ENCODE peak calls at places on chromosomes 11 and 22, in six cellular contexts. One of them, this sample, is unnamed.

GRCh38 chr22:37552560-37553163 is 7.6 kb upstream of the CDC42EP1 start:
- DNase-seq in breast epithelium: no peak
- DNase-seq in endodermal cell: peak; percentile 93
- DNase-seq in GM23248: peak; percentile 61
- DNase-seq in sigmoid colon: no peak
- DNase-seq in heart right ventricle: peak; percentile 82
- DNase-seq in this sample: no peak

GRCh38 chr11:33531743-33532181 is 168.9 kb downstream of the C11orf91 start:
- DNase-seq in endodermal cell: no peak
- DNase-seq in GM23248: peak; percentile 99
- DNase-seq in heart right ventricle: peak; percentile 8
- DNase-seq in sigmoid colon: no peak
- DNase-seq in breast epithelium: no peak
- DNase-seq in this sample: no peak

GRCh38 chr11:110305169-110306018 is 9.0 kb upstream of the RDX start:
- DNase-seq in heart right ventricle: no peak
- DNase-seq in breast epithelium: no peak
- DNase-seq in sigmoid colon: no peak
- DNase-seq in GM23248: peak; percentile 18
- DNase-seq in endodermal cell: no peak
- DNase-seq in this sample: no peak

GRCh38 chr11:84136926-84137325 is 850.8 kb upstream of the CCDC90B start:
- DNase-seq in heart right ventricle: no peak
- DNase-seq in sigmoid colon: no peak
- DNase-seq in GM23248: no peak
- DNase-seq in endodermal cell: no peak
- DNase-seq in breast epithelium: no peak
- DNase-seq in this sample: no peak

GRCh38 chr11:18710545-18710944 is 12.0 kb downstream of the TMEM86A start:
- DNase-seq in breast epithelium: peak; percentile 35
- DNase-seq in heart right ventricle: no peak
- DNase-seq in sigmoid colon: no peak
- DNase-seq in GM23248: no peak
- DNase-seq in endodermal cell: no peak
- DNase-seq in this sample: no peak

GRCh38 chr22:27879923-27880322 is 39.1 kb downstream of the PITPNB start:
- DNase-seq in breast epithelium: no peak
- DNase-seq in sigmoid colon: no peak
- DNase-seq in heart right ventricle: no peak
- DNase-seq in GM23248: peak; percentile 76
- DNase-seq in endodermal cell: peak; percentile 69
- DNase-seq in this sample: no peak

GRCh38 chr11:78289547-78290292 is 101.0 kb downstream of the USP35 start:
- DNase-seq in heart right ventricle: no peak
- DNase-seq in GM23248: no peak
- DNase-seq in breast epithelium: no peak
- DNase-seq in endodermal cell: no peak
- DNase-seq in sigmoid colon: no peak
- DNase-seq in this sample: no peak

GRCh38 chr11:69931994-69932910 is 113.0 kb upstream of the FGF3 start:
- DNase-seq in breast epithelium: peak; percentile 14
- DNase-seq in heart right ventricle: no peak
- DNase-seq in endodermal cell: peak; percentile 69
- DNase-seq in sigmoid colon: peak; percentile 55
- DNase-seq in GM23248: no peak
- DNase-seq in this sample: no peak

GRCh38 chr11:57935402-57936049 is 88.2 kb upstream of the OR9Q1 start:
- DNase-seq in breast epithelium: no peak
- DNase-seq in endodermal cell: no peak
- DNase-seq in heart right ventricle: no peak
- DNase-seq in sigmoid colon: no peak
- DNase-seq in GM23248: no peak
- DNase-seq in this sample: no peak

GRCh38 chr11:86688398-86689179 is 16.2 kb upstream of the ME3 start:
- DNase-seq in sigmoid colon: no peak
- DNase-seq in heart right ventricle: no peak
- DNase-seq in endodermal cell: no peak
- DNase-seq in GM23248: peak; percentile 91
- DNase-seq in breast epithelium: no peak
- DNase-seq in this sample: no peak

GRCh38 chr11:108289699-108290098 is 66.8 kb downstream of the ATM start:
- DNase-seq in breast epithelium: no peak
- DNase-seq in heart right ventricle: no peak
- DNase-seq in GM23248: no peak
- DNase-seq in endodermal cell: no peak
- DNase-seq in sigmoid colon: no peak
- DNase-seq in this sample: no peak

GRCh38 chr11:99368579-99368978 is 347.8 kb downstream of the CNTN5 start:
- DNase-seq in heart right ventricle: no peak
- DNase-seq in GM23248: peak; percentile 34
- DNase-seq in sigmoid colon: no peak
- DNase-seq in endodermal cell: no peak
- DNase-seq in breast epithelium: no peak
- DNase-seq in this sample: no peak

GRCh38 chr11:32325187-32325586 is 110.2 kb downstream of the WT1 start:
- DNase-seq in endodermal cell: no peak
- DNase-seq in heart right ventricle: no peak
- DNase-seq in breast epithelium: no peak
- DNase-seq in sigmoid colon: no peak
- DNase-seq in GM23248: no peak
- DNase-seq in this sample: no peak

GRCh38 chr22:35538801-35539321 is 1.8 kb upstream of the RASD2 start:
- DNase-seq in GM23248: peak; percentile 57
- DNase-seq in sigmoid colon: no peak
- DNase-seq in breast epithelium: no peak
- DNase-seq in endodermal cell: peak; percentile 85
- DNase-seq in heart right ventricle: no peak
- DNase-seq in this sample: no peak

GRCh38 chr11:121508449-121508848 is 55.7 kb upstream of the SORL1-AS1 start:
- DNase-seq in GM23248: no peak
- DNase-seq in heart right ventricle: no peak
- DNase-seq in endodermal cell: peak; percentile 69
- DNase-seq in breast epithelium: no peak
- DNase-seq in sigmoid colon: no peak
- DNase-seq in this sample: no peak

GRCh38 chr11:95361180-95361579 is 130.2 kb upstream of the SESN3 start:
- DNase-seq in GM23248: no peak
- DNase-seq in heart right ventricle: no peak
- DNase-seq in sigmoid colon: no peak
- DNase-seq in breast epithelium: no peak
- DNase-seq in endodermal cell: no peak
- DNase-seq in this sample: no peak

GRCh38 chr11:95360382-95360781 is 129.4 kb upstream of the SESN3 start:
- DNase-seq in breast epithelium: no peak
- DNase-seq in endodermal cell: no peak
- DNase-seq in heart right ventricle: no peak
- DNase-seq in GM23248: peak; percentile 45
- DNase-seq in sigmoid colon: no peak
- DNase-seq in this sample: no peak

GRCh38 chr11:95359756-95360155 is 128.8 kb upstream of the SESN3 start:
- DNase-seq in breast epithelium: no peak
- DNase-seq in GM23248: no peak
- DNase-seq in sigmoid colon: no peak
- DNase-seq in heart right ventricle: no peak
- DNase-seq in endodermal cell: no peak
- DNase-seq in this sample: no peak

GRCh38 chr11:95358516-95359322 is 127.7 kb upstream of the SESN3 start:
- DNase-seq in heart right ventricle: peak; percentile 40
- DNase-seq in breast epithelium: no peak
- DNase-seq in endodermal cell: no peak
- DNase-seq in GM23248: peak; percentile 15
- DNase-seq in sigmoid colon: no peak
- DNase-seq in this sample: no peak

DNA sequence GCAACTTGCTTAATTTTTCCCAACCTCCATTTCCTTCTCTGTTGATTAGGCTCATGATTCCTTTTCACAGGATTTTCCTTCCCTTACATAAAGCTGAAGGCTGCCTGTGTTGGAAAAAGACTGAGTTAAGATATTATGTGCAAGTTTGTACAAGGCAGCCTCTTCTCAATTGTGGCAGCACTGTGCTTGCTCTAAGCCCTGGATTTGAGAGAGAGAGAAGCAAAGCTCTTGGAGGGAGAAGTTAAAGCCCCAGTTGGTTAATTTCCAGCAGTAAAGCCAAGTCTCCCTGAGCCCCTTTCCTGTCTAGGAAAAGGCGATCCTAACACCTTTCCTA is 128.3 kb upstream of the SESN3 start:
- DNase-seq in GM23248: no peak
- DNase-seq in sigmoid colon: no peak
- DNase-seq in heart right ventricle: no peak
- DNase-seq in breast epithelium: no peak
- DNase-seq in endodermal cell: no peak
- DNase-seq in this sample: no peak
- H3K4me1 ChIP-seq in GM23248: no peaks in the 10 kb centered on the region
- H3K4me1 ChIP-seq in sigmoid colon: no peaks in the 10 kb centered on the region
- H3K4me1 ChIP-seq in heart right ventricle: peaks cover 11% of the 10 kb centered on the region
- H3K4me1 ChIP-seq in breast epithelium: no peaks in the 10 kb centered on the region
- H3K4me1 ChIP-seq in endodermal cell: peaks cover 6% of the 10 kb centered on the region
- H3K4me1 ChIP-seq in this sample: no peaks in the 10 kb centered on the region

GRCh38 chr11:117816151-117816741 is 8.3 kb downstream of the FXYD2 start:
- DNase-seq in sigmoid colon: no peak
- DNase-seq in GM23248: peak; percentile 48
- DNase-seq in endodermal cell: peak; percentile 92
- DNase-seq in heart right ventricle: no peak
- DNase-seq in breast epithelium: no peak
- DNase-seq in this sample: no peak

GRCh38 chr11:117818036-117818858 is 6.3 kb downstream of the FXYD2 start:
- DNase-seq in GM23248: no peak
- DNase-seq in endodermal cell: no peak
- DNase-seq in sigmoid colon: no peak
- DNase-seq in heart right ventricle: no peak
- DNase-seq in breast epithelium: no peak
- DNase-seq in this sample: no peak

GRCh38 chr11:117819096-117820040 is 5.2 kb downstream of the FXYD2 start:
- DNase-seq in endodermal cell: peak; percentile 97
- DNase-seq in breast epithelium: no peak
- DNase-seq in heart right ventricle: peak; percentile 74
- DNase-seq in GM23248: peak; percentile 61
- DNase-seq in sigmoid colon: peak; percentile 82
- DNase-seq in this sample: no peak

GRCh38 chr11:117816846-117817212 is 7.7 kb downstream of the FXYD2 start:
- DNase-seq in heart right ventricle: no peak
- DNase-seq in endodermal cell: peak; percentile 70
- DNase-seq in GM23248: no peak
- DNase-seq in breast epithelium: no peak
- DNase-seq in sigmoid colon: no peak
- DNase-seq in this sample: no peak

DNA sequence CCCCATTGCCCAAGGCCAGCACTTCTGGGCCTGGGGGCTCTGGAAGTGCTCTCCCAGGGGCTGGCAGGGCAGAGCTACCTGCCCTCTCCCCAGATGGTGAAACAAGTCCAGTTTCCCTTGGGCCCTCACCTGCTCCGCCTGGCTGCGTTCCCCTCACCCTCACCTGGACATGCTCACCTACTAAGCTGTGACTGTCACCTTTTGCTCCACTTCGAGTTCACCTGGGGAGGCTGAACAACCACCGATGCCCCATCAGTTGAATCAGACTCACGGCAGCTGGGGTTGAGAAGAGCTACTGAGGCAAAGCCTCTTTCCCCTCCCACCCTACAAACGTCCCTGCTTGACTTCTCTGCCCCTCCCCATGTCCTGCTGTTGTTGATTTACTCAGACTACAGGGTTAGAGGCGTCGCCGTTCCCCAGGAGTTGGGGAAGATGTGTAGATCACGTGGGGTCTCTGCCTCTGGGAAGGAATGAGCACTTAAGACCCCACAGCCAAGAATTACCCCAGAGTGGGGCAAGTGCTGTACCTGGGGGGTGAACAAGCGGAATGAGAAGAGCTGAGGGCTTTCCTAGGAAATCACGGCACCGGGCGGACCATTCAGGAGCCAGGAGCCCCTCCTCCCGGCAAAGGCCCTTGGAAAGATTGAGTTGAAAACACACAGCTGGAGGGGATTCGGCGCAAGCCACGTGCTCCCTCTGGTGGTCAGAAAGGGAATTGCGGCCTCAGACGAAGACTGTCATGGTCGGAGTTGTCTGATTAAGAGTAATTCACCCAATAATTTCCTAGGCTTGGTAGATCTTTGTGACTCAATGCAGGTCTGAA is 7.1 kb downstream of the FXYD2 start:
- DNase-seq in heart right ventricle: peak; percentile 83
- DNase-seq in sigmoid colon: peak; percentile 91
- DNase-seq in GM23248: peak; percentile 66
- DNase-seq in endodermal cell: peak; percentile 97
- DNase-seq in breast epithelium: peak; percentile 83
- DNase-seq in this sample: peak; percentile 73
- H3K4me1 ChIP-seq in heart right ventricle: peaks cover 11% of the 10 kb centered on the region
- H3K4me1 ChIP-seq in sigmoid colon: peaks cover 40% of the 10 kb centered on the region
- H3K4me1 ChIP-seq in GM23248: no peaks in the 10 kb centered on the region
- H3K4me1 ChIP-seq in endodermal cell: peaks cover 22% of the 10 kb centered on the region
- H3K4me1 ChIP-seq in breast epithelium: no peaks in the 10 kb centered on the region
- H3K4me1 ChIP-seq in this sample: peaks cover 4% of the 10 kb centered on the region

GRCh38 chr11:64358907-64359711 is at the start of gene RPS6KA4:
- DNase-seq in GM23248: peak; percentile 92
- DNase-seq in endodermal cell: peak; percentile 83
- DNase-seq in heart right ventricle: peak; percentile 51
- DNase-seq in sigmoid colon: no peak
- DNase-seq in breast epithelium: no peak
- DNase-seq in this sample: peak; percentile 49
- H3K4me1 ChIP-seq in GM23248: peaks cover 16% of the 10 kb centered on the region
- H3K4me1 ChIP-seq in endodermal cell: peaks cover 7% of the 10 kb centered on the region
- H3K4me1 ChIP-seq in heart right ventricle: peaks cover 28% of the 10 kb centered on the region
- H3K4me1 ChIP-seq in sigmoid colon: peaks cover 43% of the 10 kb centered on the region
- H3K4me1 ChIP-seq in breast epithelium: peaks cover 9% of the 10 kb centered on the region
- H3K4me1 ChIP-seq in this sample: peaks cover 23% of the 10 kb centered on the region

DNA sequence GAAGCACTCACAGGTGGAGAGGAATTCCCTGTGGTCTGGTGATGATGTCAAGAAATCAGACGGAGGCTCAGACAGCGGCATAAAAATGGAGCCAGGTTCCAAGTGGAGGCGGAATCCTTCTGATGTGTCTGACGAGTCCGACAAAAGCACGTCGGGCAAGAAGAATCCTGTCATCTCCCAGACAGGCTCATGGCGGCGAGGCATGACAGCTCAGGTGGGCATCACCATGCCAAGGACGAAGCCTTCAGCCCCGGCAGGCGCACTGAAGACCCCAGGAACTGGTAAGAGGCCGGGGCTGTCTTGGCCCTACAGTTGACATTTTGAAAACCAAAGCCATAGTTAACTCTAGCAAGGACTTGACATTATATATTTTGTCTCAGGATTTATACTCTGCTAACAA is 116.3 kb downstream of the DBX1 start:
- DNase-seq in breast epithelium: no peak
- DNase-seq in endodermal cell: no peak
- DNase-seq in sigmoid colon: no peak
- DNase-seq in heart right ventricle: no peak
- DNase-seq in GM23248: no peak
- DNase-seq in this sample: no peak
- H3K4me1 ChIP-seq in breast epithelium: no peaks in the 10 kb centered on the region
- H3K4me1 ChIP-seq in endodermal cell: peaks cover 15% of the 10 kb centered on the region
- H3K4me1 ChIP-seq in sigmoid colon: peaks cover 44% of the 10 kb centered on the region
- H3K4me1 ChIP-seq in heart right ventricle: peaks cover 5% of the 10 kb centered on the region
- H3K4me1 ChIP-seq in GM23248: peaks cover 11% of the 10 kb centered on the region
- H3K4me1 ChIP-seq in this sample: no peaks in the 10 kb centered on the region

GRCh38 chr11:8805256-8805655 is 105.7 kb upstream of the AKIP1 start:
- DNase-seq in sigmoid colon: no peak
- DNase-seq in breast epithelium: no peak
- DNase-seq in heart right ventricle: no peak
- DNase-seq in endodermal cell: no peak
- DNase-seq in GM23248: no peak
- DNase-seq in this sample: no peak
- H3K4me1 ChIP-seq in sigmoid colon: peaks cover 85% of the 10 kb centered on the region
- H3K4me1 ChIP-seq in breast epithelium: no peaks in the 10 kb centered on the region
- H3K4me1 ChIP-seq in heart right ventricle: peaks cover 67% of the 10 kb centered on the region
- H3K4me1 ChIP-seq in endodermal cell: peaks cover 33% of the 10 kb centered on the region
- H3K4me1 ChIP-seq in GM23248: peaks cover 34% of the 10 kb centered on the region
- H3K4me1 ChIP-seq in this sample: peaks cover 81% of the 10 kb centered on the region

GRCh38 chr22:20239951-20240773 is 28.0 kb downstream of the RTN4R start:
- DNase-seq in endodermal cell: no peak
- DNase-seq in GM23248: no peak
- DNase-seq in breast epithelium: no peak
- DNase-seq in sigmoid colon: no peak
- DNase-seq in heart right ventricle: peak; percentile 78
- DNase-seq in this sample: no peak
- H3K4me1 ChIP-seq in endodermal cell: peaks cover 17% of the 10 kb centered on the region
- H3K4me1 ChIP-seq in GM23248: peaks cover 5% of the 10 kb centered on the region
- H3K4me1 ChIP-seq in breast epithelium: no peaks in the 10 kb centered on the region
- H3K4me1 ChIP-seq in sigmoid colon: peaks cover 24% of the 10 kb centered on the region
- H3K4me1 ChIP-seq in heart right ventricle: peaks cover 52% of the 10 kb centered on the region
- H3K4me1 ChIP-seq in this sample: peaks cover 21% of the 10 kb centered on the region

This sample was measured in tibial nerve.